ENCODE peak calls at places on chromosomes 11 and 22, in six cellular contexts. One of them, this sample, is unnamed.

GRCh38 chr11:57773026-57773598 is 11.5 kb downstream of the CTNND1 start:
- DNase-seq in H1: no peak
- DNase-seq in K562: no peak
- DNase-seq in SK-N-SH: no peak
- DNase-seq in HepG2: no peak
- DNase-seq in GM12878: no peak
- DNase-seq in this sample: no peak

GRCh38 chr11:2700415-2701211 is 819 bp upstream of the KCNQ1OT1 start:
- DNase-seq in K562: peak; percentile 79
- DNase-seq in HepG2: peak; percentile 57
- DNase-seq in GM12878: peak; percentile 13
- DNase-seq in SK-N-SH: peak; percentile 79
- DNase-seq in H1: no peak
- DNase-seq in this sample: no peak

GRCh38 chr11:75024764-75025211 is 36.1 kb downstream of the NEU3 start:
- DNase-seq in H1: no peak
- DNase-seq in HepG2: no peak
- DNase-seq in GM12878: no peak
- DNase-seq in SK-N-SH: peak; percentile 33
- DNase-seq in K562: peak; percentile 40
- DNase-seq in this sample: no peak

GRCh38 chr22:45977003-45977395 is at the start of gene WNT7B:
- DNase-seq in SK-N-SH: peak; percentile 53
- DNase-seq in K562: peak; percentile 17
- DNase-seq in H1: no peak
- DNase-seq in GM12878: no peak
- DNase-seq in HepG2: no peak
- DNase-seq in this sample: no peak

GRCh38 chr11:17736921-17737817 is 2.6 kb downstream of the KCNC1 start:
- DNase-seq in H1: no peak
- DNase-seq in K562: no peak
- DNase-seq in SK-N-SH: no peak
- DNase-seq in GM12878: no peak
- DNase-seq in HepG2: no peak
- DNase-seq in this sample: no peak

GRCh38 chr11:2671748-2672147 is 28.0 kb downstream of the KCNQ1OT1 start:
- DNase-seq in H1: no peak
- DNase-seq in HepG2: no peak
- DNase-seq in SK-N-SH: no peak
- DNase-seq in GM12878: no peak
- DNase-seq in K562: no peak
- DNase-seq in this sample: no peak

GRCh38 chr11:6320411-6321207 is at the start of gene CAVIN3:
- DNase-seq in HepG2: no peak
- DNase-seq in K562: peak; percentile 7
- DNase-seq in GM12878: peak; percentile 43
- DNase-seq in SK-N-SH: peak; percentile 17
- DNase-seq in H1: no peak
- DNase-seq in this sample: peak; percentile 5

GRCh38 chr11:56624661-56625110 is 10.0 kb upstream of the OR5M1 start:
- DNase-seq in K562: peak; percentile 15
- DNase-seq in SK-N-SH: peak; percentile 37
- DNase-seq in GM12878: peak; percentile 30
- DNase-seq in H1: no peak
- DNase-seq in HepG2: peak; percentile 55
- DNase-seq in this sample: peak; percentile 19

GRCh38 chr11:120024586-120024985 is 113.3 kb downstream of the TRIM29 start:
- DNase-seq in SK-N-SH: no peak
- DNase-seq in HepG2: no peak
- DNase-seq in GM12878: no peak
- DNase-seq in K562: no peak
- DNase-seq in H1: no peak
- DNase-seq in this sample: no peak

GRCh38 chr22:26937213-26937612 is 279.8 kb downstream of the MIAT start:
- DNase-seq in K562: no peak
- DNase-seq in H1: no peak
- DNase-seq in GM12878: no peak
- DNase-seq in SK-N-SH: no peak
- DNase-seq in HepG2: no peak
- DNase-seq in this sample: no peak

GRCh38 chr11:134727204-134727603 is 315.2 kb upstream of the B3GAT1 start:
- DNase-seq in HepG2: no peak
- DNase-seq in SK-N-SH: no peak
- DNase-seq in K562: peak; percentile 44
- DNase-seq in GM12878: no peak
- DNase-seq in H1: no peak
- DNase-seq in this sample: no peak

GRCh38 chr11:131231317-131231716 is 139.1 kb upstream of the NTM start:
- DNase-seq in HepG2: no peak
- DNase-seq in H1: no peak
- DNase-seq in SK-N-SH: no peak
- DNase-seq in GM12878: no peak
- DNase-seq in K562: no peak
- DNase-seq in this sample: no peak

GRCh38 chr22:33030923-33031525 is 27.2 kb downstream of the SYN3 start:
- DNase-seq in GM12878: no peak
- DNase-seq in HepG2: no peak
- DNase-seq in SK-N-SH: peak; percentile 36
- DNase-seq in K562: no peak
- DNase-seq in H1: no peak
- DNase-seq in this sample: no peak

GRCh38 chr11:35227551-35228341 is 88.8 kb downstream of the CD44 start:
- DNase-seq in GM12878: no peak
- DNase-seq in SK-N-SH: no peak
- DNase-seq in K562: no peak
- DNase-seq in H1: no peak
- DNase-seq in HepG2: no peak
- DNase-seq in this sample: peak; percentile 88

GRCh38 chr11:111748035-111748804 is 18.0 kb downstream of the PPP2R1B start:
- DNase-seq in HepG2: no peak
- DNase-seq in SK-N-SH: no peak
- DNase-seq in K562: no peak
- DNase-seq in H1: no peak
- DNase-seq in GM12878: no peak
- DNase-seq in this sample: no peak

GRCh38 chr11:129117595-129118350 is 74.4 kb downstream of the ARHGAP32 start:
- DNase-seq in K562: peak; percentile 54
- DNase-seq in GM12878: no peak
- DNase-seq in HepG2: peak; percentile 64
- DNase-seq in SK-N-SH: peak; percentile 58
- DNase-seq in H1: no peak
- DNase-seq in this sample: peak; percentile 4

GRCh38 chr11:2473361-2474058 is 28.7 kb downstream of the KCNQ1 start:
- DNase-seq in SK-N-SH: no peak
- DNase-seq in GM12878: no peak
- DNase-seq in HepG2: no peak
- DNase-seq in H1: no peak
- DNase-seq in K562: no peak
- DNase-seq in this sample: no peak

GRCh38 chr11:117910941-117911630 is 18.1 kb downstream of the TMPRSS13 start:
- DNase-seq in K562: no peak
- DNase-seq in SK-N-SH: no peak
- DNase-seq in GM12878: no peak
- DNase-seq in HepG2: no peak
- DNase-seq in H1: no peak
- DNase-seq in this sample: no peak

GRCh38 chr11:130269544-130269943 is 45.2 kb downstream of the ZBTB44 start:
- DNase-seq in SK-N-SH: no peak
- DNase-seq in K562: no peak
- DNase-seq in H1: no peak
- DNase-seq in HepG2: no peak
- DNase-seq in GM12878: peak; percentile 45
- DNase-seq in this sample: no peak

DNA sequence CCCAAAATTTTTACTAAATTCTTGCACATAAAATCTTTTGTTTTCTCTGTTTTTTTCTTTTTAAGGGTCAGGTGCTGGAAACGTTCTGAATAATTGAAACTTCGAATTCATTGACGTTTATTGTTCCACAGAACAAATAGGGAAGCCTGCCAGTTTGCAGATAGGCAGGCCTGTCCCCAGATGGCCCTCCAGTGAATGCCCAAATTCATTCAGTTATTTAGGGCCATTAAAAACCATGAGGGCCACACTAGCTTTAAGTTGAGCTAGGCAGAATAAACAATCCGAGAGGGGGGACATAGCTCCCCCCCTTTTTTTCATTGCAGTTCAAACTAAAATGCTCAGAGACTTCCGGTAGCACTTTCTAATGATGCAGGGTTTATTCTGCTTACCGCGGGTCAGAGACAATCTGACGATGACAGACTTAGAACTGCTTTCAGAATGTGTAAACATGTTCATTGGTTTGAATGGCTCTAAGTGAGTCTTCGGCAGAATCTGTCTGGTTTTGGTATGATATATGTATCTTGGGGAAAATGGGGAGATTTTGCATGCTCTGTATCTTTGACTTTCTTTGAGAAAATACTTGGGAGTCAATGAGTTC is 72.0 kb downstream of the ZBTB16 start:
- DNase-seq in K562: no peak
- DNase-seq in HepG2: no peak
- DNase-seq in SK-N-SH: no peak
- DNase-seq in H1: no peak
- DNase-seq in GM12878: no peak
- DNase-seq in this sample: no peak
- TF ChIP-seq GABPA in K562: no peak
- TF ChIP-seq GABPA in HepG2: no peak
- TF ChIP-seq GABPA in SK-N-SH: no peak
- TF ChIP-seq GABPA in H1: no peak
- TF ChIP-seq GABPA in GM12878: no peak
- TF ChIP-seq GABPA in this sample: no peak

GRCh38 chr11:86978247-86978646 is 23.1 kb upstream of the FZD4 start:
- DNase-seq in GM12878: no peak
- DNase-seq in K562: no peak
- DNase-seq in HepG2: no peak
- DNase-seq in H1: no peak
- DNase-seq in SK-N-SH: no peak
- DNase-seq in this sample: peak; percentile 68

GRCh38 chr11:86977441-86978050 is 22.4 kb upstream of the FZD4 start:
- DNase-seq in H1: no peak
- DNase-seq in HepG2: no peak
- DNase-seq in K562: no peak
- DNase-seq in SK-N-SH: no peak
- DNase-seq in GM12878: no peak
- DNase-seq in this sample: no peak

GRCh38 chr11:86981777-86982540 is 26.8 kb upstream of the FZD4 start:
- DNase-seq in GM12878: no peak
- DNase-seq in HepG2: no peak
- DNase-seq in SK-N-SH: no peak
- DNase-seq in H1: no peak
- DNase-seq in K562: no peak
- DNase-seq in this sample: no peak

GRCh38 chr11:86980397-86980796 is 25.2 kb upstream of the FZD4 start:
- DNase-seq in GM12878: no peak
- DNase-seq in HepG2: no peak
- DNase-seq in SK-N-SH: no peak
- DNase-seq in K562: no peak
- DNase-seq in H1: no peak
- DNase-seq in this sample: no peak

GRCh38 chr11:86978756-86979608 is 23.8 kb upstream of the FZD4 start:
- DNase-seq in GM12878: no peak
- DNase-seq in HepG2: no peak
- DNase-seq in H1: no peak
- DNase-seq in K562: peak; percentile 66
- DNase-seq in SK-N-SH: peak; percentile 50
- DNase-seq in this sample: no peak
- TF ChIP-seq CTCF in GM12878: peak; percentile 60
- TF ChIP-seq CTCF in HepG2: peak; percentile 58
- TF ChIP-seq CTCF in H1: peak; percentile 40
- TF ChIP-seq CTCF in K562: peak; percentile 48
- TF ChIP-seq CTCF in SK-N-SH: peak; percentile 82
- TF ChIP-seq CTCF in this sample: peak; percentile 51

GRCh38 chr11:94128171-94128745 is 383 bp upstream of the PANX1 start:
- DNase-seq in HepG2: no peak
- DNase-seq in K562: no peak
- DNase-seq in GM12878: no peak
- DNase-seq in H1: no peak
- DNase-seq in SK-N-SH: peak; percentile 58
- DNase-seq in this sample: peak; percentile 30

GRCh38 chr11:94128746-94129504 is at the start of gene PANX1:
- DNase-seq in HepG2: peak; percentile 76
- DNase-seq in GM12878: no peak
- DNase-seq in SK-N-SH: peak; percentile 90
- DNase-seq in K562: peak; percentile 89
- DNase-seq in H1: no peak
- DNase-seq in this sample: peak; percentile 71

GRCh38 chr11:94130589-94131362 is 2.1 kb downstream of the PANX1 start:
- DNase-seq in HepG2: no peak
- DNase-seq in SK-N-SH: no peak
- DNase-seq in H1: no peak
- DNase-seq in K562: peak; percentile 48
- DNase-seq in GM12878: no peak
- DNase-seq in this sample: no peak

GRCh38 chr11:94131363-94132115 is 2.9 kb downstream of the PANX1 start:
- DNase-seq in HepG2: no peak
- DNase-seq in K562: peak; percentile 62
- DNase-seq in GM12878: no peak
- DNase-seq in SK-N-SH: peak; percentile 44
- DNase-seq in H1: no peak
- DNase-seq in this sample: no peak

GRCh38 chr11:94129505-94130335 is 1.1 kb downstream of the PANX1 start:
- DNase-seq in GM12878: no peak
- DNase-seq in H1: no peak
- DNase-seq in SK-N-SH: no peak
- DNase-seq in K562: no peak
- DNase-seq in HepG2: no peak
- DNase-seq in this sample: no peak
- TF ChIP-seq GABPA in GM12878: no peak
- TF ChIP-seq GABPA in H1: no peak
- TF ChIP-seq GABPA in SK-N-SH: no peak
- TF ChIP-seq GABPA in K562: no peak
- TF ChIP-seq GABPA in HepG2: no peak
- TF ChIP-seq GABPA in this sample: no peak

GRCh38 chr11:94657629-94658028 is 90.5 kb downstream of the PIWIL4 start:
- DNase-seq in K562: no peak
- DNase-seq in HepG2: no peak
- DNase-seq in SK-N-SH: no peak
- DNase-seq in H1: no peak
- DNase-seq in GM12878: no peak
- DNase-seq in this sample: no peak
- TF ChIP-seq CTCF in K562: no peak
- TF ChIP-seq CTCF in HepG2: no peak
- TF ChIP-seq CTCF in SK-N-SH: no peak
- TF ChIP-seq CTCF in H1: no peak
- TF ChIP-seq CTCF in GM12878: no peak
- TF ChIP-seq CTCF in this sample: no peak

GRCh38 chr22:49784630-49784971 is 43.1 kb downstream of the BRD1 start:
- DNase-seq in K562: no peak
- DNase-seq in SK-N-SH: no peak
- DNase-seq in H1: no peak
- DNase-seq in GM12878: no peak
- DNase-seq in HepG2: no peak
- DNase-seq in this sample: no peak
- TF ChIP-seq GABPA in K562: no peak
- TF ChIP-seq GABPA in SK-N-SH: no peak
- TF ChIP-seq GABPA in H1: no peak
- TF ChIP-seq GABPA in GM12878: no peak
- TF ChIP-seq GABPA in HepG2: no peak
- TF ChIP-seq GABPA in this sample: no peak

GRCh38 chr22:42277988-42278776 is 7.7 kb upstream of the TCF20 start:
- DNase-seq in SK-N-SH: peak; percentile 58
- DNase-seq in H1: no peak
- DNase-seq in GM12878: no peak
- DNase-seq in K562: no peak
- DNase-seq in HepG2: no peak
- DNase-seq in this sample: no peak
- TF ChIP-seq CTCF in SK-N-SH: no peak
- TF ChIP-seq CTCF in H1: peak; percentile 18
- TF ChIP-seq CTCF in GM12878: peak; percentile 26
- TF ChIP-seq CTCF in K562: peak; percentile 30
- TF ChIP-seq CTCF in HepG2: no peak
- TF ChIP-seq CTCF in this sample: no peak

This sample was measured in HL-60.